ENCODE peak calls at places on chromosomes 11 and 22, in five cellular contexts. N is neuronal stem cell, K is IMR-90, B is H9, F is mesenchymal stem cell. Q is an unnamed sample.

GRCh38 chr11:2922635-2923034 is 6.6 kb downstream of the PHLDA2 start:
- DNase-seq in F (no peak), B (no peak), K (no peak), N (no peak), Q (no peak)

GRCh38 chr11:44738791-44739190 is 12.0 kb downstream of the TSPAN18 start:
- DNase-seq in N (no peak), K (no peak), F (no peak), B (no peak), Q (no peak)

GRCh38 chr22:29641052-29641780 is 37.8 kb downstream of the NF2 start:
- DNase-seq in F (peak; percentile 95), N (no peak), K (peak; percentile 27), B (no peak), Q (no peak)

GRCh38 chr11:2538951-2539735 is 94.3 kb downstream of the KCNQ1 start:
- DNase-seq in K (no peak), N (no peak), B (no peak), F (no peak), Q (no peak)

GRCh38 chr11:15471709-15472404 is 357.1 kb downstream of the INSC start:
- DNase-seq in B (peak; percentile 28), F (no peak), N (no peak), K (no peak), Q (peak; percentile 15)

GRCh38 chr11:36027731-36028130 is 83.9 kb downstream of the LDLRAD3 start:
- DNase-seq in B (no peak), N (no peak), K (no peak), F (no peak), Q (peak; percentile 71)

GRCh38 chr22:31206896-31207687 is 5.0 kb upstream of the LIMK2 start:
- DNase-seq in K (no peak), N (no peak), B (no peak), F (no peak), Q (no peak)

GRCh38 chr22:49784630-49784971 is 43.1 kb downstream of the BRD1 start:
- DNase-seq in K (no peak), N (no peak), B (no peak), F (no peak), Q (no peak)

GRCh38 chr11:2083411-2083810 is 55.8 kb downstream of the IGF2 start:
- DNase-seq in K (no peak), F (no peak), B (no peak), N (no peak), Q (no peak)

GRCh38 chr11:58923300-58923788 is 15.9 kb upstream of the GLYATL1 start:
- DNase-seq in B (peak; percentile 78), F (peak; percentile 40), K (peak; percentile 46), N (no peak), Q (peak; percentile 86)

GRCh38 chr11:117816151-117816741 is 8.3 kb downstream of the FXYD2 start:
- DNase-seq in K (peak; percentile 30), N (peak; percentile 62), F (peak; percentile 71), B (peak; percentile 70), Q (peak; percentile 95)

GRCh38 chr11:6721343-6721742 is 38.2 kb upstream of the MRPL17 start:
- DNase-seq in K (no peak), F (no peak), B (no peak), N (no peak), Q (no peak)

GRCh38 chr11:109229682-109230081 is 192.3 kb upstream of the C11orf87 start:
- DNase-seq in B (no peak), N (no peak), K (no peak), F (peak; percentile 29), Q (no peak)

GRCh38 chr11:31850365-31850764 is 39.2 kb upstream of the PAX6 start:
- DNase-seq in K (no peak), F (no peak), B (no peak), N (no peak), Q (no peak)

GRCh38 chr11:115660072-115660805 is 156.0 kb upstream of the CADM1 start:
- DNase-seq in F (peak; percentile 45), B (peak; percentile 34), N (no peak), K (no peak), Q (no peak)

GRCh38 chr11:123484448-123484847 is 54.4 kb downstream of the GRAMD1B start:
- DNase-seq in N (no peak), F (no peak), B (no peak), K (no peak), Q (no peak)

GRCh38 chr22:33838644-33839043 is 81.6 kb downstream of the LARGE1 start:
- DNase-seq in N (no peak), B (no peak), K (no peak), F (no peak), Q (no peak)

GRCh38 chr11:19769820-19770219 is 57.2 kb downstream of the NAV2 start:
- DNase-seq in F (peak; percentile 51), N (no peak), B (no peak), K (peak; percentile 66), Q (no peak)

GRCh38 chr11:19071255-19071654 is 10.7 kb upstream of the MRGPRX2 start:
- DNase-seq in N (peak; percentile 61), B (peak; percentile 80), F (peak; percentile 86), K (peak; percentile 82), Q (peak; percentile 90)

GRCh38 chr22:19996694-19997384 is 19.8 kb downstream of the ARVCF start:
- DNase-seq in N (no peak), B (no peak), K (no peak), F (no peak), Q (no peak)

GRCh38 chr22:20000246-20001081 is 16.2 kb downstream of the ARVCF start:
- DNase-seq in F (no peak), K (no peak), N (no peak), B (no peak), Q (no peak)

GRCh38 chr22:19998991-19999820 is 17.4 kb downstream of the ARVCF start:
- DNase-seq in B (no peak), K (no peak), F (no peak), N (no peak), Q (no peak)

GRCh38 chr22:19997561-19998231 is 18.9 kb downstream of the ARVCF start:
- DNase-seq in K (no peak), F (no peak), N (no peak), B (no peak), Q (no peak)

GRCh38 chr22:19998232-19998951 is 18.2 kb downstream of the ARVCF start:
- DNase-seq in N (no peak), B (no peak), F (no peak), K (no peak), Q (peak; percentile 47)
- H2BK5ac ChIP-seq in N (peak overlapping the region; percentile 85), B (no peak overlapping the region), F (no peak overlapping the region), K (no peak overlapping the region), Q (peak overlapping the region; percentile 32)

GRCh38 chr11:129937592-129938238 is 42.3 kb upstream of the NFRKB start:
- DNase-seq in B (no peak), K (no peak), F (no peak), N (no peak), Q (peak; percentile 55)
- H2BK5ac ChIP-seq in B (no peak overlapping the region), K (no peak overlapping the region), F (no peak overlapping the region), N (no peak overlapping the region), Q (no peak overlapping the region)

DNA sequence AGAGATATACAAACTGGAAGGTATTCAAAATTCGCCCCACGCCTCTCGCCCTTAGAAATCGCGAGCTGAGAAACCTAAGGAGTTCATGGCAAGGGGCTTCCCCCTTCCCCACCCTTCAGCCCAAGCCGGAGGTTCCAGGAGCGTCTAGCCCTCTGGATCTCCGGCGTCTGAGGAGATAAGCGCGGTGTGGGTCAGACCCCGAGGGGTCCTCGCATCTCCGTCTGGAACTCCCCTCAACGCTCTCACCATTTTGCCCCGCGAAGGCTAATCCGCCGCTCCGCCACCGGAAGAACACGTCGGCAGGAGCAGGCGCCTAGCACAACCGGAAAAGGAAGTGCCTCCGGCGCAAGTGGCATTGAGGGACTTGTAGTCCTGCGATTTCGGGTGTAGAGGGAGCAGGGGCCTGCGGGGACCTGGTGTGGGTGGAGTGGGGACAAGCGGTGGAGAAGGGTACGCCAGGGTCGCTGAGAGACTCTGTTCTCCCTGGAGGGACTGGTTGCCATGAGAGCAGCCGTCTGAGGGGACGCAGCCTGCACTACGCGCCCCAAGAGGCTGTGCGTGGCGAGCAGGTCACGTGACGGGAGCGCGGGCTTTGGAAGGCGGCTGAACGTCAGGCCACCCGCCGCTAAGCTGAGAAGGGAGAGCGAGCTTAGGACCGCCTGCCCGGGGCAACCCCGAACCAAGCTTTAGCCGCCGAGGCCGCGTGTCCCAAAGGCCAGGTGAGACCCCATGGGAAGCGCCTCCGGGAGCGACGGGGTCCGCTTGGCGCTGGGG is at the start of the genes FEN1 and TMEM258:
- DNase-seq in K (peak; percentile 94), N (peak; percentile 89), B (peak; percentile 93), F (peak; percentile 96), Q (peak; percentile 98)
- H2BK5ac ChIP-seq in K (peak within 1 kb of the TSS; percentile 100), N (peak within 1 kb of the TSS; percentile 96), B (peak within 1 kb of the TSS; percentile 84), F (peak within 1 kb of the TSS; percentile 100), Q (peak within 1 kb of the TSS; percentile 100)

DNA sequence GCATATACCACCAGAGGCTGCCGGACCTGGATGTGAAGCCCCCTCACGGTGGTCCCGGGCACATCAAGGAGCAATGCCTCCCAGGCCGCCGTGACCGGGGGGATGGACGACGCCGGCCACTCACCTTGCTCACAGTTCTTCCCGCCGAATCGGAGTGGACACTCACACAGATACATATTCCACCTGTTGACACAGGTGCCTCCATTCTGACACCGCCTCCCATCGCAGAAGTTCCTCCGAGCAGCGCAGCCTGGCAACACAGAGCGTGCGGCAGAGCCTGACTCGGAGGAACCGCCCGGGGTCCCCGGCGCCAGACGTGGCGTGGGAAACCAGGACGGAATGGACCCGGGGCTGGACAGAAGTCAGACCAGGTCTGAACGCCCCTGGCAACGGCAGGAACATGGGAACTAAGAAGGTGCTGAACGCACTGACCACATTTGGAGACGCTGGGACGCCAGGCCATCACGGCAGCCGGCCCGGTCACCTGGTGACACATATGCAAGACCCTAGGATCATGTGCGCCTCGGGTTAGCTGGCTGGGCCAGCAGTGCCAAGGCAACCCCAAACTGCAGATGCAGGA is 74.2 kb downstream of the TRMU start:
- DNase-seq in F (no peak), B (no peak), N (no peak), K (no peak), Q (no peak)
- H2BK5ac ChIP-seq in F (no peak overlapping the region), B (no peak overlapping the region), N (no peak overlapping the region), K (no peak overlapping the region), Q (no peak overlapping the region)

GRCh38 chr11:120024046-120024445 is 113.9 kb downstream of the TRIM29 start:
- DNase-seq in K (no peak), B (peak; percentile 38), F (no peak), N (no peak), Q (peak; percentile 42)
- H2BK5ac ChIP-seq in K (no peak overlapping the region), B (no peak overlapping the region), F (no peak overlapping the region), N (no peak overlapping the region), Q (no peak overlapping the region)

DNA sequence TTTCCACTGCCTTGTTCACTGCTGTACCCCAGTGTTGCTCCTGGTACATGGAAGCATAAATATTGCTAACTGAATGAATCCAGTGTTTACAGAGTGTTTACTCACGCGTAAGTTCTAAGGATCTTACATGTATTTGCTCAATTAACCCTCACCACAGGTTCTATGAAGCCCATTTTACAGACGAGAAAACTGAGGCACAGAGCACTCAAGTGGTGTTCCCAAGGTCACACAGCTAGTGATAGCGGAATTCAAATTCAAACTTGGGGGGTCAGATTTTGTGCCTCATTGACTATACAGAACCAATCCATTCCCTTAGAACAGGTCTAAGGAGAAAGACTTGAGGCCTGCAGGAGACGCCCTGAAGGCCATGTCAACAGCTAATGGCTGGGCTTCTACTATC is 72.3 kb downstream of the PLEKHA7 start:
- DNase-seq in K (no peak), B (no peak), N (no peak), F (no peak), Q (no peak)
- H2BK5ac ChIP-seq in K (no peak overlapping the region), B (no peak overlapping the region), N (no peak overlapping the region), F (no peak overlapping the region), Q (no peak overlapping the region)

DNA sequence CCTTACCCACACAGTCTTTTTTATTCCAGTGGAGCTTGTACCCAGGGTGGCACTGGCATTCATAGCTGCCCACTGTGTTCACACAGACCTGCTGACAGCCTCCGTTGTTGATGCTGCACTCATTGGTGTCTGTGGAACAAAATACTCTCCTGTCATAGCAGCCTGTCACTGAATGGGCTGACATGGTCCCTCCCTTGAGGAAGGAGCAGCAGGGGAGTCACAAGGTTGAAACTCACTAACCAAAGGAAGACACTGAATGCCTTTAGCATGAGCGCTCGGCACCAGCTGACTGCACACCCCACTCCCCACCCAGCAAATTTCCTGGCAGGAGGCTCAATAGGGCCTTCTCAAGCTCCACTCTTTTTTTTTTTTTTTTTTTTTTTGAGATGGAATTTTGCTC is 37.8 kb downstream of the SCUBE2 start:
- DNase-seq in B (no peak), K (peak; percentile 73), F (peak; percentile 60), N (no peak), Q (no peak)
- H2BK5ac ChIP-seq in B (no peak overlapping the region), K (no peak overlapping the region), F (no peak overlapping the region), N (no peak overlapping the region), Q (no peak overlapping the region)

Q was measured in mesendoderm.